ENCODE peak calls at places on chromosomes 3 and 15, in eight cellular contexts. G, T, U, I, D, N, L and J are unnamed samples.

GRCh38 chr15:69612112-69612511 is 159.5 kb downstream of the RPLP1 start:
- DNase-seq in G (no peak), T (no peak), U (no peak), I (no peak), D (no peak), N (no peak), L (no peak), J (no peak)

GRCh38 chr15:48617619-48618018 is 27.9 kb downstream of the FBN1 start:
- DNase-seq in G (no peak), T (no peak), U (no peak), I (no peak), D (no peak), N (no peak), L (no peak), J (no peak)

GRCh38 chr3:188911033-188911850 is 260.5 kb upstream of the TPRG1 start:
- DNase-seq in G (no peak), T (no peak), U (no peak), I (no peak), D (no peak), N (peak), L (no peak), J (no peak)

GRCh38 chr3:186400026-186400425 is 38.0 kb upstream of the DGKG start:
- DNase-seq in G (no peak), T (no peak), U (no peak), I (no peak), D (no peak), N (no peak), L (no peak), J (no peak)

GRCh38 chr3:41237907-41238306 is 38.6 kb downstream of the CTNNB1 start:
- DNase-seq in G (no peak), T (no peak), U (no peak), I (no peak), D (no peak), N (no peak), L (no peak), J (no peak)

GRCh38 chr15:66252411-66253295 is 897 bp downstream of the MEGF11 start:
- DNase-seq in G (peak), T (peak), U (peak), I (peak), D (peak), N (peak), L (peak), J (peak)

GRCh38 chr3:79517766-79518413 is 249.9 kb downstream of the ROBO1 start:
- DNase-seq in G (no peak), T (no peak), U (no peak), I (peak), D (no peak), N (peak), L (no peak), J (peak)

GRCh38 chr3:66200147-66200546 is 20.7 kb upstream of the SLC25A26 start:
- DNase-seq in G (no peak), T (no peak), U (no peak), I (peak), D (no peak), N (no peak), L (no peak), J (no peak)

GRCh38 chr3:129738189-129738588 is 131.7 kb upstream of the PLXND1 start:
- DNase-seq in G (no peak), T (no peak), U (no peak), I (no peak), D (no peak), N (no peak), L (no peak), J (no peak)